ENCODE peak calls at places on chromosomes 13 and 19, in five cellular contexts. One of them, this sample, is unnamed.

GRCh38 chr19:34523408-34523807 is 41.9 kb downstream of the WTIP start:
- DNase-seq in H1: no peak
- DNase-seq in HepG2: no peak
- DNase-seq in GM12878: no peak
- DNase-seq in K562: no peak
- DNase-seq in this sample: no peak

GRCh38 chr19:2055871-2056809 is 5.1 kb upstream of the MKNK2 start:
- DNase-seq in H1: peak; percentile 62
- DNase-seq in HepG2: no peak
- DNase-seq in GM12878: no peak
- DNase-seq in K562: no peak
- DNase-seq in this sample: peak; percentile 53

GRCh38 chr13:83125791-83126190 is 756.5 kb downstream of the SLITRK1 start:
- DNase-seq in H1: no peak
- DNase-seq in HepG2: no peak
- DNase-seq in GM12878: no peak
- DNase-seq in K562: no peak
- DNase-seq in this sample: no peak

GRCh38 chr19:57248646-57249045 is 8.2 kb downstream of the ZNF805 start:
- DNase-seq in H1: no peak
- DNase-seq in HepG2: no peak
- DNase-seq in GM12878: no peak
- DNase-seq in K562: no peak
- DNase-seq in this sample: no peak

GRCh38 chr19:42175335-42175734 is 42.1 kb downstream of the DEDD2 start:
- DNase-seq in H1: no peak
- DNase-seq in HepG2: no peak
- DNase-seq in GM12878: no peak
- DNase-seq in K562: no peak
- DNase-seq in this sample: no peak

GRCh38 chr13:34003712-34004111 is 185.8 kb downstream of the RFC3 start:
- DNase-seq in H1: no peak
- DNase-seq in HepG2: no peak
- DNase-seq in GM12878: no peak
- DNase-seq in K562: no peak
- DNase-seq in this sample: no peak

GRCh38 chr13:46207828-46208227 is 3.9 kb upstream of the LRRC63 start:
- DNase-seq in H1: no peak
- DNase-seq in HepG2: no peak
- DNase-seq in GM12878: no peak
- DNase-seq in K562: no peak
- DNase-seq in this sample: no peak

GRCh38 chr19:34041922-34042521 is 130.3 kb upstream of the LSM14A start:
- DNase-seq in H1: peak; percentile 95
- DNase-seq in HepG2: peak; percentile 36
- DNase-seq in GM12878: no peak
- DNase-seq in K562: peak; percentile 64
- DNase-seq in this sample: peak; percentile 46

GRCh38 chr19:8017808-8018207 is 12.4 kb upstream of the ELAVL1 start:
- DNase-seq in H1: no peak
- DNase-seq in HepG2: peak; percentile 45
- DNase-seq in GM12878: no peak
- DNase-seq in K562: peak; percentile 57
- DNase-seq in this sample: no peak

GRCh38 chr13:102914629-102914935 is 68.8 kb downstream of the ERCC5 start:
- DNase-seq in H1: no peak
- DNase-seq in HepG2: no peak
- DNase-seq in GM12878: no peak
- DNase-seq in K562: no peak
- DNase-seq in this sample: no peak

GRCh38 chr19:1421218-1421957 is 14.0 kb downstream of the DAZAP1 start:
- DNase-seq in H1: no peak
- DNase-seq in HepG2: no peak
- DNase-seq in GM12878: no peak
- DNase-seq in K562: no peak
- DNase-seq in this sample: no peak

GRCh38 chr13:67493835-67494234 is 263.7 kb upstream of the PCDH9 start:
- DNase-seq in H1: no peak
- DNase-seq in HepG2: no peak
- DNase-seq in GM12878: no peak
- DNase-seq in K562: peak; percentile 4
- DNase-seq in this sample: no peak

GRCh38 chr19:8137425-8137824 is 12.0 kb downstream of the FBN3 start:
- DNase-seq in H1: no peak
- DNase-seq in HepG2: no peak
- DNase-seq in GM12878: no peak
- DNase-seq in K562: no peak
- DNase-seq in this sample: no peak

GRCh38 chr19:1632462-1633268 is 19.8 kb downstream of the TCF3 start:
- DNase-seq in H1: no peak
- DNase-seq in HepG2: no peak
- DNase-seq in GM12878: no peak
- DNase-seq in K562: peak; percentile 90
- DNase-seq in this sample: no peak

GRCh38 chr13:59442946-59443345 is 720.8 kb downstream of the DIAPH3 start:
- DNase-seq in H1: no peak
- DNase-seq in HepG2: no peak
- DNase-seq in GM12878: no peak
- DNase-seq in K562: no peak
- DNase-seq in this sample: no peak

GRCh38 chr13:77918391-77919261 is at the start of gene EDNRB:
- DNase-seq in H1: peak; percentile 77
- DNase-seq in HepG2: no peak
- DNase-seq in GM12878: no peak
- DNase-seq in K562: no peak
- DNase-seq in this sample: no peak

GRCh38 chr13:20945952-20946383 is 43.4 kb upstream of the XPO4 start:
- DNase-seq in H1: peak; percentile 56
- DNase-seq in HepG2: no peak
- DNase-seq in GM12878: no peak
- DNase-seq in K562: no peak
- DNase-seq in this sample: no peak

GRCh38 chr13:113646376-113646775 is 11.6 kb downstream of the ATP4B start:
- DNase-seq in H1: no peak
- DNase-seq in HepG2: no peak
- DNase-seq in GM12878: no peak
- DNase-seq in K562: no peak
- DNase-seq in this sample: no peak

GRCh38 chr19:2802826-2803225 is 16.8 kb upstream of the ZNF554 start:
- DNase-seq in H1: no peak
- DNase-seq in HepG2: no peak
- DNase-seq in GM12878: no peak
- DNase-seq in K562: no peak
- DNase-seq in this sample: no peak

GRCh38 chr13:30798776-30799625 is 63.7 kb downstream of the ALOX5AP start:
- DNase-seq in H1: no peak
- DNase-seq in HepG2: peak; percentile 38
- DNase-seq in GM12878: no peak
- DNase-seq in K562: no peak
- DNase-seq in this sample: no peak

GRCh38 chr13:98176777-98177608 is at the start of gene RNF113B:
- DNase-seq in H1: no peak
- DNase-seq in HepG2: no peak
- DNase-seq in GM12878: no peak
- DNase-seq in K562: no peak
- DNase-seq in this sample: no peak

GRCh38 chr13:37475151-37475550 is 123.4 kb downstream of the POSTN start:
- DNase-seq in H1: no peak
- DNase-seq in HepG2: no peak
- DNase-seq in GM12878: no peak
- DNase-seq in K562: no peak
- DNase-seq in this sample: no peak

GRCh38 chr19:8638078-8638619 is 7.7 kb downstream of the NFILZ start:
- DNase-seq in H1: no peak
- DNase-seq in HepG2: peak; percentile 71
- DNase-seq in GM12878: no peak
- DNase-seq in K562: no peak
- DNase-seq in this sample: no peak

GRCh38 chr19:58518261-58519086 is 1.1 kb downstream of the ZBTB45 start:
- DNase-seq in H1: no peak
- DNase-seq in HepG2: no peak
- DNase-seq in GM12878: no peak
- DNase-seq in K562: no peak
- DNase-seq in this sample: no peak

GRCh38 chr13:43572601-43573360 is 214.0 kb downstream of the ENOX1 start:
- DNase-seq in H1: no peak
- DNase-seq in HepG2: no peak
- DNase-seq in GM12878: no peak
- DNase-seq in K562: no peak
- DNase-seq in this sample: no peak

GRCh38 chr13:93925976-93926375 is 553.5 kb downstream of the DCT start:
- DNase-seq in H1: no peak
- DNase-seq in HepG2: no peak
- DNase-seq in GM12878: no peak
- DNase-seq in K562: no peak
- DNase-seq in this sample: no peak

GRCh38 chr13:51222510-51223283 is 499 bp downstream of the FAM124A start:
- DNase-seq in H1: peak; percentile 67
- DNase-seq in HepG2: no peak
- DNase-seq in GM12878: no peak
- DNase-seq in K562: no peak
- DNase-seq in this sample: no peak

GRCh38 chr19:5897189-5897969 is 6.2 kb downstream of the NDUFA11 start:
- DNase-seq in H1: peak; percentile 66
- DNase-seq in HepG2: no peak
- DNase-seq in GM12878: no peak
- DNase-seq in K562: no peak
- DNase-seq in this sample: no peak

GRCh38 chr19:2035590-2035991 is 15.5 kb downstream of the MKNK2 start:
- DNase-seq in H1: peak; percentile 61
- DNase-seq in HepG2: no peak
- DNase-seq in GM12878: no peak
- DNase-seq in K562: no peak
- DNase-seq in this sample: no peak

GRCh38 chr19:55370305-55370988 is at the start of gene IL11:
- DNase-seq in H1: no peak
- DNase-seq in HepG2: no peak
- DNase-seq in GM12878: no peak
- DNase-seq in K562: no peak
- DNase-seq in this sample: no peak
- TF ChIP-seq ATF3 in H1: no peak
- TF ChIP-seq ATF3 in HepG2: no peak
- TF ChIP-seq ATF3 in GM12878: no peak
- TF ChIP-seq ATF3 in K562: no peak
- TF ChIP-seq ATF3 in this sample: no peak

GRCh38 chr19:52667972-52668371 is 29.8 kb upstream of the ZNF83 start:
- DNase-seq in H1: no peak
- DNase-seq in HepG2: no peak
- DNase-seq in GM12878: no peak
- DNase-seq in K562: no peak
- DNase-seq in this sample: no peak

GRCh38 chr19:52670046-52670445 is 31.9 kb upstream of the ZNF83 start:
- DNase-seq in H1: no peak
- DNase-seq in HepG2: no peak
- DNase-seq in GM12878: no peak
- DNase-seq in K562: no peak
- DNase-seq in this sample: peak; percentile 75

GRCh38 chr19:52669586-52669985 is 31.4 kb upstream of the ZNF83 start:
- DNase-seq in H1: no peak
- DNase-seq in HepG2: no peak
- DNase-seq in GM12878: no peak
- DNase-seq in K562: no peak
- DNase-seq in this sample: no peak

DNA sequence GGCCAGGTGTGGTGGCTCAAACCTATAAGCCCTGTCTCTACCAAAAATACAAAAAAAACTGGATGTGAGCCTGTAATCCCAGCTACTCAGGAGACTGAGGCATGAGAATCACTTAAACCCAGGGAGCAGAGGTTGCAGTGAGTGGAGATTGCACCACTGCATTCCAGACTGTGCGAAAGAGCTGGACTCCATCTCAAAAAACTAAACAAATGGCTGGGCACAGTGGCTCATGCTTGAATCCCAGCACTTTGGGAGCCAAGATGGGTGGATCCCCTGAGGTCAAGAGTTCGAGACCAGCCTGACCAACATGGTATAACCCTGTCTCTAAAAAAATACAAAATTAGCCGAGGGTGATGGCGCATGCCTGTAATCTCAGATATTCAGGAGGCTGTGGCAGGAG is 34.9 kb upstream of the ZNF83 start:
- DNase-seq in H1: no peak
- DNase-seq in HepG2: no peak
- DNase-seq in GM12878: no peak
- DNase-seq in K562: no peak
- DNase-seq in this sample: no peak
- TF ChIP-seq EZH2 in H1: no peak
- TF ChIP-seq EZH2 in HepG2: no peak
- TF ChIP-seq EZH2 in GM12878: no peak
- TF ChIP-seq EZH2 in K562: no peak
- TF ChIP-seq EZH2 in this sample: no peak

GRCh38 chr19:16375936-16376185 is 51.2 kb downstream of the KLF2 start:
- DNase-seq in H1: no peak
- DNase-seq in HepG2: no peak
- DNase-seq in GM12878: no peak
- DNase-seq in K562: no peak
- DNase-seq in this sample: no peak

GRCh38 chr19:16377521-16377920 is 52.9 kb downstream of the KLF2 start:
- DNase-seq in H1: no peak
- DNase-seq in HepG2: no peak
- DNase-seq in GM12878: no peak
- DNase-seq in K562: no peak
- DNase-seq in this sample: no peak

GRCh38 chr19:16376649-16377048 is 52.0 kb downstream of the KLF2 start:
- DNase-seq in H1: peak; percentile 86
- DNase-seq in HepG2: no peak
- DNase-seq in GM12878: no peak
- DNase-seq in K562: peak; percentile 49
- DNase-seq in this sample: no peak

GRCh38 chr19:16375157-16375935 is 50.7 kb downstream of the KLF2 start:
- DNase-seq in H1: no peak
- DNase-seq in HepG2: no peak
- DNase-seq in GM12878: no peak
- DNase-seq in K562: no peak
- DNase-seq in this sample: no peak

DNA sequence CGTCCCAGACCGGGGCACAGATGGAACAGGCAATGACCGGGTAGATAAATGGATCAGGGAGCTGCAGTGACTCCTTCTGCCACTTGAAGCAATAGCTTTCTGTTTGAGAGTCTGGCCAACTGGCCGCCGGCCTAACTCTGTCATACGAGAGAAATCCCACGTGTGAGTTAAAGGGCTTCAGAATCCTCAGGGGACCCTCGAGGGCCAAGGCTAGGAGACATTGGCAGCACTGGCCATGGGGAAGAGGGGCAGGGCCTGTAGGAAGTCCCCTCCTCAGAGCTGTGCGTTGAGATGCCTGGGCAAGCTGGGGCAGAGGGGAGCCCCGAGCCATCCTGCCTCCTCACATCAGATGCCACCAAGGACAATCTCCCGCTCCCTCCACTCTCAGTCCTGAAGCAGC is 51.6 kb downstream of the KLF2 start:
- DNase-seq in H1: no peak
- DNase-seq in HepG2: no peak
- DNase-seq in GM12878: no peak
- DNase-seq in K562: no peak
- DNase-seq in this sample: no peak
- TF ChIP-seq ATF3 in H1: no peak
- TF ChIP-seq ATF3 in HepG2: no peak
- TF ChIP-seq ATF3 in GM12878: no peak
- TF ChIP-seq ATF3 in K562: no peak
- TF ChIP-seq ATF3 in this sample: no peak

GRCh38 chr13:112450567-112451240 is 74.5 kb downstream of the SPACA7 start:
- DNase-seq in H1: peak; percentile 27
- DNase-seq in HepG2: no peak
- DNase-seq in GM12878: no peak
- DNase-seq in K562: no peak
- DNase-seq in this sample: no peak
- TF ChIP-seq EZH2 in H1: no peak
- TF ChIP-seq EZH2 in HepG2: no peak
- TF ChIP-seq EZH2 in GM12878: no peak
- TF ChIP-seq EZH2 in K562: no peak
- TF ChIP-seq EZH2 in this sample: no peak